ENCODE peak calls at places on chromosomes 7 and 10, in six cellular contexts. One of them, this sample, is unnamed.

GRCh38 chr7:92563345-92563744 is 26.8 kb downstream of the FAM133B start:
- DNase-seq in substantia nigra: no peak
- DNase-seq in GM04504: no peak
- DNase-seq in central memory CD4-positive, alpha-beta T cell: no peak
- DNase-seq in AML-193: no peak
- DNase-seq in hepatocyte: no peak
- DNase-seq in this sample: no peak

GRCh38 chr10:73253226-73253557 is 748 bp upstream of the MRPS16 start:
- DNase-seq in substantia nigra: no peak
- DNase-seq in GM04504: no peak
- DNase-seq in central memory CD4-positive, alpha-beta T cell: no peak
- DNase-seq in AML-193: peak
- DNase-seq in hepatocyte: peak
- DNase-seq in this sample: no peak

GRCh38 chr10:49009231-49009979 is 69.8 kb upstream of the LRRC18 start:
- DNase-seq in substantia nigra: no peak
- DNase-seq in GM04504: no peak
- DNase-seq in central memory CD4-positive, alpha-beta T cell: no peak
- DNase-seq in AML-193: no peak
- DNase-seq in hepatocyte: peak
- DNase-seq in this sample: no peak

GRCh38 chr7:128814496-128814895 is 15.7 kb upstream of the FLNC start:
- DNase-seq in substantia nigra: peak
- DNase-seq in GM04504: no peak
- DNase-seq in central memory CD4-positive, alpha-beta T cell: no peak
- DNase-seq in AML-193: no peak
- DNase-seq in hepatocyte: no peak
- DNase-seq in this sample: peak

GRCh38 chr10:116974442-116975005 is 30.5 kb downstream of the SHTN1 start:
- DNase-seq in substantia nigra: no peak
- DNase-seq in GM04504: peak
- DNase-seq in central memory CD4-positive, alpha-beta T cell: no peak
- DNase-seq in AML-193: no peak
- DNase-seq in hepatocyte: no peak
- DNase-seq in this sample: no peak

GRCh38 chr10:49398000-49398861 is 2.3 kb upstream of the DRGX start:
- DNase-seq in substantia nigra: no peak
- DNase-seq in GM04504: peak
- DNase-seq in central memory CD4-positive, alpha-beta T cell: peak
- DNase-seq in AML-193: no peak
- DNase-seq in hepatocyte: peak
- DNase-seq in this sample: no peak

GRCh38 chr10:78861456-78862327 is 207.1 kb upstream of the ZMIZ1 start:
- DNase-seq in substantia nigra: no peak
- DNase-seq in GM04504: no peak
- DNase-seq in central memory CD4-positive, alpha-beta T cell: no peak
- DNase-seq in AML-193: no peak
- DNase-seq in hepatocyte: peak
- DNase-seq in this sample: no peak

GRCh38 chr10:130766071-130766470 is 545.5 kb downstream of the TCERG1L start:
- DNase-seq in substantia nigra: no peak
- DNase-seq in GM04504: no peak
- DNase-seq in central memory CD4-positive, alpha-beta T cell: no peak
- DNase-seq in AML-193: no peak
- DNase-seq in hepatocyte: no peak
- DNase-seq in this sample: no peak

GRCh38 chr10:59336632-59337031 is 25.7 kb downstream of the FAM13C start:
- DNase-seq in substantia nigra: no peak
- DNase-seq in GM04504: peak
- DNase-seq in central memory CD4-positive, alpha-beta T cell: no peak
- DNase-seq in AML-193: no peak
- DNase-seq in hepatocyte: no peak
- DNase-seq in this sample: no peak

GRCh38 chr7:36037121-36037662 is 115.9 kb upstream of the EEPD1 start:
- DNase-seq in substantia nigra: peak
- DNase-seq in GM04504: peak
- DNase-seq in central memory CD4-positive, alpha-beta T cell: peak
- DNase-seq in AML-193: peak
- DNase-seq in hepatocyte: peak
- DNase-seq in this sample: peak

GRCh38 chr7:44958645-44959344 is 20.0 kb downstream of the MYO1G start:
- DNase-seq in substantia nigra: no peak
- DNase-seq in GM04504: no peak
- DNase-seq in central memory CD4-positive, alpha-beta T cell: no peak
- DNase-seq in AML-193: no peak
- DNase-seq in hepatocyte: no peak
- DNase-seq in this sample: no peak

This sample was measured in caudate nucleus.